ENCODE peak calls at places on chromosomes 13 and 19, in six cellular contexts. C is K562, R is GM12878, Q is GM12891, N is H1, M is HepG2. B is an unnamed sample.

GRCh38 chr13:36421447-36421846 is 10.8 kb upstream of the CCNA1 start:
- DNase-seq in C (no peak), R (no peak), Q (no peak), N (no peak), M (no peak), B (no peak)

GRCh38 chr19:38524369-38524768 is 90.9 kb downstream of the RYR1 start:
- DNase-seq in C (no peak), R (no peak), Q (no peak), N (no peak), M (no peak), B (no peak)

GRCh38 chr13:85265296-85265695 is 533.9 kb downstream of the SLITRK6 start:
- DNase-seq in C (no peak), R (no peak), Q (no peak), N (no peak), M (no peak), B (no peak)

GRCh38 chr13:33087091-33087490 is 70.9 kb downstream of the KL start:
- DNase-seq in C (no peak), R (no peak), Q (no peak), N (no peak), M (no peak), B (no peak)

GRCh38 chr19:38773469-38774177 is at the start of gene LGALS7:
- DNase-seq in C (no peak), R (no peak), Q (no peak), N (no peak), M (no peak), B (no peak)

GRCh38 chr13:54174001-54174400 is 1145.4 kb downstream of the OLFM4 start:
- DNase-seq in C (no peak), R (no peak), Q (no peak), N (no peak), M (no peak), B (no peak)

GRCh38 chr19:11849264-11849615 is 714 bp downstream of the ZNF439 start:
- DNase-seq in C (no peak), R (no peak), Q (peak), N (no peak), M (no peak), B (no peak)

GRCh38 chr19:4571305-4571917 is 11.9 kb upstream of the SEMA6B start:
- DNase-seq in C (no peak), R (no peak), Q (no peak), N (no peak), M (no peak), B (no peak)

GRCh38 chr13:109707044-109707794 is 79.2 kb downstream of the IRS2 start:
- DNase-seq in C (peak), R (no peak), Q (no peak), N (no peak), M (no peak), B (no peak)

GRCh38 chr19:50365434-50366306 is at the start of gene NAPSA:
- DNase-seq in C (no peak), R (no peak), Q (no peak), N (no peak), M (no peak), B (no peak)

GRCh38 chr13:33644607-33645543 is 173.1 kb upstream of the RFC3 start:
- DNase-seq in C (no peak), R (no peak), Q (no peak), N (no peak), M (no peak), B (no peak)

GRCh38 chr13:96159731-96160130 is 69.8 kb downstream of the HS6ST3 start:
- DNase-seq in C (no peak), R (no peak), Q (no peak), N (no peak), M (no peak), B (no peak)

GRCh38 chr19:56504581-56504980 is 3.1 kb upstream of the ZNF471 start:
- DNase-seq in C (no peak), R (no peak), Q (no peak), N (no peak), M (no peak), B (no peak)

GRCh38 chr19:31119951-31120690 is 229.1 kb downstream of the TSHZ3 start:
- DNase-seq in C (no peak), R (no peak), Q (no peak), N (no peak), M (no peak), B (no peak)

GRCh38 chr13:34357435-34358232 is 539.7 kb downstream of the RFC3 start:
- DNase-seq in C (no peak), R (no peak), Q (no peak), N (no peak), M (no peak), B (no peak)

GRCh38 chr19:16824658-16825311 is 4.4 kb upstream of the SIN3B start:
- DNase-seq in C (no peak), R (no peak), Q (no peak), N (no peak), M (no peak), B (no peak)

DNA sequence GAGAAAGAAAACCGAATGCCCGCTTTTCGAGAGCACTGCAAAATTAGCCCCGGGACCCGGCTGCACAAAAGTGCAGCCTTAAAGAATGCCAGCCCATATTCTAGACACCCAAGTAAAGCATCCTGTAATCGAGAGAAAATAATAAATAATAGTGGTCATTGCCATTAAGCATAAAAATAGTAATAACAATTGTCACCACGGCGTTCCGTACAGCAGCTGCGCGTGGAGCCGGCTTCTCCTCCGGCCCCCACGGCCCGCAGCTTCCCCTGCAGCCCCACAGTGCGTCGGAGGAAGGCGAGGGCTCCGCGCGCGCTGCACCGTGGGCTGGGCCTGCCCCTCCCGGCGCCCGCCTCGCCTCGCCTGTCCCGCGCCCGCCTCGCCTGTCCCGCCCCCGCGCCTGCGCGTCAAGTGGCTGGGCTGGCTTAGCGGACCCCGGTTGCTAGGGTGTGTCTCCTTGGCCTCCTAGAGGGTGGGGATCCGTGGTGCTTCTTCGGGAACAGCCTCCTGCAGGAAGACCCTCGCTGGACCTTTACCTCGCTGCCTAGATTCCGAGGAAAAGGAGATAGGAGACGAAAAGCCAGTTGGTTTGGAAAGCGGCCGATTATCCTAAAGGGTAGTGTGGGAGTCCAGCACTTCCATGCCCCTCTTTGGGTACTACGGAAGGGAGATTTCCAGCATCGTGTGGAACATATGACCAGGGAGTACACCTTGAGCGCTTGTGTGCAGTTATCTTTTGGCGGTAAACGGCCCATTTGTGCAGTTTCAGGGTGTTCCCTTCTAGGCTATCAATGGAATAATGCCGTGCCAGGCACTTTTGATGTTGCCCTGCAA is at the start of gene LRRC63:
- DNase-seq in C (peak), R (no peak), Q (peak), N (peak), M (no peak), B (peak)
- TF ChIP-seq POLR2A in C (no peak), R (peak), Q (no peak), N (no peak), M (no peak), B (no peak)

GRCh38 chr19:40403262-40403984 is 9.8 kb downstream of the PRX start:
- DNase-seq in C (peak), R (peak), Q (peak), N (peak), M (peak), B (peak)
- TF ChIP-seq POLR2AphosphoS5 in C (no peak), R (no peak), Q (no peak), N (no peak), M (no peak), B (no peak)

GRCh38 chr13:43244482-43244881 is 221.1 kb downstream of the DNAJC15 start:
- DNase-seq in C (no peak), R (no peak), Q (no peak), N (no peak), M (no peak), B (no peak)

GRCh38 chr13:43251967-43252366 is 228.6 kb downstream of the DNAJC15 start:
- DNase-seq in C (no peak), R (no peak), Q (no peak), N (no peak), M (no peak), B (no peak)

GRCh38 chr13:43242040-43242439 is 218.7 kb downstream of the DNAJC15 start:
- DNase-seq in C (no peak), R (no peak), Q (no peak), N (no peak), M (no peak), B (no peak)

GRCh38 chr13:43245374-43245964 is 222.1 kb downstream of the DNAJC15 start:
- DNase-seq in C (no peak), R (no peak), Q (no peak), N (no peak), M (no peak), B (no peak)

GRCh38 chr13:43246382-43246781 is 223.0 kb downstream of the DNAJC15 start:
- DNase-seq in C (no peak), R (no peak), Q (no peak), N (no peak), M (no peak), B (no peak)
- TF ChIP-seq TAF1 in C (no peak), R (no peak), Q (no peak), N (no peak), M (no peak), B (no peak)

GRCh38 chr19:48994035-48994386 is 324 bp downstream of the RUVBL2 start:
- DNase-seq in C (no peak), R (no peak), Q (no peak), N (no peak), M (no peak), B (no peak)
- TF ChIP-seq POLR2A in C (no peak), R (no peak), Q (no peak), N (no peak), M (no peak), B (no peak)

GRCh38 chr19:47049307-47049700 is 880 bp upstream of the TMEM160 start:
- DNase-seq in C (no peak), R (no peak), Q (no peak), N (no peak), M (no peak), B (no peak)

GRCh38 chr19:47045867-47046470 is 2.5 kb downstream of the TMEM160 start:
- DNase-seq in C (no peak), R (no peak), Q (no peak), N (no peak), M (no peak), B (no peak)

GRCh38 chr19:47044946-47045866 is 3.2 kb downstream of the TMEM160 start:
- DNase-seq in C (no peak), R (no peak), Q (no peak), N (no peak), M (no peak), B (no peak)

GRCh38 chr19:47047272-47047930 is 1.0 kb downstream of the TMEM160 start:
- DNase-seq in C (no peak), R (no peak), Q (no peak), N (no peak), M (no peak), B (no peak)

GRCh38 chr19:47047931-47048399 is 459 bp downstream of the TMEM160 start:
- DNase-seq in C (peak), R (peak), Q (peak), N (peak), M (peak), B (peak)
- TF ChIP-seq POLR2AphosphoS5 in C (no peak), R (peak), Q (no peak), N (peak), M (peak), B (no peak)

GRCh38 chr19:58513213-58513693 is 1.5 kb upstream of the SLC27A5 start:
- DNase-seq in C (no peak), R (no peak), Q (no peak), N (no peak), M (no peak), B (no peak)

GRCh38 chr19:58515259-58515658 is 3.5 kb upstream of the SLC27A5 start:
- DNase-seq in C (no peak), R (no peak), Q (no peak), N (no peak), M (no peak), B (no peak)

GRCh38 chr19:58514564-58515020 is 2.8 kb upstream of the SLC27A5 start:
- DNase-seq in C (no peak), R (no peak), Q (no peak), N (no peak), M (no peak), B (no peak)

GRCh38 chr19:58511353-58512208 is at the start of gene SLC27A5:
- DNase-seq in C (no peak), R (no peak), Q (no peak), N (no peak), M (peak), B (no peak)

GRCh38 chr19:58513694-58514563 is 2.1 kb upstream of the SLC27A5 start:
- DNase-seq in C (peak), R (peak), Q (peak), N (peak), M (peak), B (peak)
- TF ChIP-seq TAF1 in C (no peak), R (peak), Q (peak), N (peak), M (peak), B (peak)

B was measured in GM12892.